ENCODE peak calls at places on chromosome 4, in seven cellular contexts. T, G, Q, Z, W, S and Y are unnamed samples.

GRCh38 chr4:176792348-176793059 is at the start of gene VEGFC:
- DNase-seq in T (peak; percentile 37), Q (no peak), W (peak; percentile 87), G (peak; percentile 75), S (peak; percentile 72), Z (peak; percentile 73), Y (peak; percentile 77)

GRCh38 chr4:56261027-56261426 is 126.3 kb downstream of the AASDH start:
- DNase-seq in Z (no peak), Q (no peak), G (no peak), T (no peak), W (no peak), S (no peak), Y (no peak)

GRCh38 chr4:40246938-40247337 is 50.1 kb downstream of the RHOH start:
- DNase-seq in T (no peak), G (no peak), S (no peak), Q (no peak), W (no peak), Z (no peak), Y (no peak)

GRCh38 chr4:100977746-100978397 is 369.5 kb downstream of the PPP3CA start:
- DNase-seq in G (no peak), Z (peak; percentile 17), Q (peak; percentile 43), S (peak; percentile 46), W (no peak), T (no peak), Y (peak; percentile 59)

GRCh38 chr4:4856071-4857000 is 3.1 kb upstream of the MSX1 start:
- DNase-seq in S (no peak), Q (no peak), T (no peak), Z (no peak), G (peak; percentile 62), W (peak; percentile 84), Y (no peak)

GRCh38 chr4:36944227-36944626 is 300.3 kb upstream of the NWD2 start:
- DNase-seq in Z (no peak), G (no peak), S (no peak), T (no peak), W (no peak), Q (no peak), Y (no peak)

GRCh38 chr4:114178392-114178791 is 198.9 kb upstream of the ARSJ start:
- DNase-seq in T (no peak), W (no peak), Q (no peak), S (no peak), G (no peak), Z (no peak), Y (no peak)

GRCh38 chr4:88573995-88574394 is 18.3 kb upstream of the HERC3 start:
- DNase-seq in Q (no peak), Z (no peak), T (no peak), W (peak; percentile 68), G (no peak), S (peak; percentile 31), Y (peak; percentile 18)

GRCh38 chr4:104719539-104720230 is 225.0 kb upstream of the CXXC4 start:
- DNase-seq in W (no peak), T (no peak), Z (no peak), Q (no peak), G (no peak), S (no peak), Y (no peak)

DNA sequence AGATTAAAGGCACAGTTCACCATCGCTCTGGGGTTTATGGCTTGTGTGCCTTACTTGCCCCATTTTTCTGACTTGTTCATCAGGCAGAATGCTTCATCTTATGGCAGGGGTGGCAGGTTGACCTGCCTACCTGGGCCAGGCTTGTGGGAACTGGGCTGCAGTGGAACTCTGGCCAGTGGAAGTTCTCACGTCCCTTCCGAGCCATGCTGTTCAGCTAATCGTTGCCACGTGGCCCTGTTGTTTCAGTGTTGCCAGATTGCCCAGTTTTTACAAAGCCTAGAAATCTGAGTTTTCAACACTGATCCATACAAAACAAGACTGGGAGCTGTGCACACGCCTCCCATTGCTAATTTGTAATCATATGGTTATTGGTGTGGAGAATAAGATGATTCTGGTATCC is 291.9 kb downstream of the ARHGAP10 start:
- DNase-seq in Q (no peak), Z (no peak), S (no peak), G (no peak), W (no peak), T (no peak), Y (no peak)
- H3K4me3 ChIP-seq in Q (peak overlapping the region; percentile 8), Z (no peak overlapping the region), S (no peak overlapping the region), G (no peak overlapping the region), W (no peak overlapping the region), T (no peak overlapping the region), Y (no peak overlapping the region)

DNA sequence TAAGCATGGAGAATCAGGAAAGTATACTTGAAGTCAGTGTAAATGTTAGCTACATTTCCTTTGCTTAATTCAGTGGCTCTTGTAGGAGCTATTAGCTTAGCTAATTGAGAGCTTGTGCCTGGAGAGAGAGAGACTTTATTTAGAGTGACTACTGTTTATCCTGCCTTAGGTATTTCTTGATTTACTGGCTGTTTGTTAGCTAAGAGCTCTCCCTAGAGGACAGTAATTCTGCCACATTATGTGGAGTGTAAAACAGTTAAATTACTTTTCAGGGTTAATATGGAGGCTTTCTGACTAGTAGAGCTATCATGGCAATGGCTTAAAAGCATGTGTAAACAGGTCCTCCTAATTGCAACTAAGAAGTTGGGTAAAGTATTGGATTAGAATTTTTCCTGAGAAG is 306.5 kb upstream of the TECRL start:
- DNase-seq in Z (no peak), T (no peak), G (no peak), Q (no peak), W (no peak), S (no peak), Y (no peak)
- TF ChIP-seq CTCF in Z (no peak), T (no peak), G (no peak), Q (no peak), W (no peak), S (no peak), Y (no peak)

GRCh38 chr4:26995316-26995715 is 134.7 kb downstream of the STIM2 start:
- DNase-seq in Q (no peak), S (no peak), Z (no peak), W (no peak), T (no peak), G (no peak), Y (no peak)

GRCh38 chr4:26993967-26994366 is 133.3 kb downstream of the STIM2 start:
- DNase-seq in W (no peak), Q (no peak), G (no peak), S (no peak), T (no peak), Z (no peak), Y (no peak)

GRCh38 chr4:26991057-26991456 is 130.4 kb downstream of the STIM2 start:
- DNase-seq in Q (no peak), Z (no peak), T (no peak), G (no peak), S (no peak), W (no peak), Y (no peak)

GRCh38 chr4:26992657-26993361 is 132.2 kb downstream of the STIM2 start:
- DNase-seq in Z (peak; percentile 54), G (no peak), Q (peak; percentile 16), W (no peak), S (peak; percentile 92), T (no peak), Y (peak; percentile 50)

DNA sequence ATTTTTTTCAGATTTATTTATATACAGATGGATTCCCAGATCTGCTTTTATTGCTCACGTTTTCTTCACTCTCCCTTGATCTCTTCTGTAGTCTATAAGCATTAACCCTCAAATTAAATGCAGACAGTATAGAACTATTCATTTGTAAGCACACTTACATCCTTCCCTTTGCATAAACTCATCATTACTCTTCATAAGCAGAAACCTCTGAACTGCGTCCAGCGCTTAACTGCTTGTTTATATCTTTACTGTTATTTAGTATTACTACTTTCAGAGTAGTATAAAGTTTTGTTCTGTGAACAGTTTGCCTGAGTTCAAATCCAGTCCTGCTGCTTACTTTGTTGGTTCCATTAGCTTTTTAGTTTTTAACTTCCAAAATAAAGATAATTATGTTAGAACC is 132.9 kb downstream of the STIM2 start:
- DNase-seq in W (no peak), T (no peak), S (no peak), Q (no peak), Z (no peak), G (no peak), Y (no peak)
- H3K4me3 ChIP-seq in W (no peak overlapping the region), T (no peak overlapping the region), S (no peak overlapping the region), Q (no peak overlapping the region), Z (no peak overlapping the region), G (no peak overlapping the region), Y (no peak overlapping the region)

DNA sequence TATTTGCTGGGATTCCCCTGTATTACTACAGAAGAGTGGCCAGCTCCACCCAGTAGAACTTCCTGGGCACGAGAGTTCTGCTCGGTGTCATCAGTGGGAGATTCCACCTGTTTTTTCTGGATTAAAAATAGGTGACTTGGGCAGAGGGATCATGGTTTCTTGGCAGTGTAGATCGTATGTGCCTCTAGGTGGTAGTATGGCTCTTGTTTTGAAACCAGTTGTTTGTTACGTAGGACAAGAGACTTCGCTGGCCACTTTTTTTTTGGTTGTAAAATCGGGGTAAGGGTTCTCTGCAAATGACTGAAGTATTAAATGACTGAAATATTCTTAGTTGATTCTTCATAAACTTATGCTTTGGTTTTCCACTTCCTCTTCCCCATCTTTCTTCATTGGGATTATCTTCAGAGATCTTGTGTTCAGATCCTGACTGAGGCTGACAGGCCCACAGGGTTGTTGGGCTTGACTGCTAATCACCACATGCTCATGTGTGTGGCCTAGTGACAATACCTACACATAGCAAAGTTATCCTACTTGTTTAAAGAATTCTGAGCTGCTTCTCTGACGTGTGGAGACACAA is 43.8 kb upstream of the WDR1 start:
- DNase-seq in S (peak; percentile 79), W (peak; percentile 58), Z (no peak), T (no peak), G (no peak), Q (no peak), Y (peak; percentile 65)
- TF ChIP-seq CTCF in S (peak; percentile 55), W (peak; percentile 76), Z (peak; percentile 28), T (no peak), G (peak; percentile 16), Q (peak; percentile 47), Y (peak; percentile 40)

GRCh38 chr4:87009095-87009648 is 74.4 kb downstream of the AFF1 start:
- DNase-seq in S (no peak), Q (no peak), T (no peak), Z (no peak), W (no peak), G (no peak), Y (no peak)
- H3K4me3 ChIP-seq in S (peak overlapping the region; percentile 96), Q (no peak overlapping the region), T (peak overlapping the region; percentile 67), Z (peak overlapping the region; percentile 4), W (peak overlapping the region; percentile 98), G (peak overlapping the region; percentile 83), Y (no peak overlapping the region)

DNA sequence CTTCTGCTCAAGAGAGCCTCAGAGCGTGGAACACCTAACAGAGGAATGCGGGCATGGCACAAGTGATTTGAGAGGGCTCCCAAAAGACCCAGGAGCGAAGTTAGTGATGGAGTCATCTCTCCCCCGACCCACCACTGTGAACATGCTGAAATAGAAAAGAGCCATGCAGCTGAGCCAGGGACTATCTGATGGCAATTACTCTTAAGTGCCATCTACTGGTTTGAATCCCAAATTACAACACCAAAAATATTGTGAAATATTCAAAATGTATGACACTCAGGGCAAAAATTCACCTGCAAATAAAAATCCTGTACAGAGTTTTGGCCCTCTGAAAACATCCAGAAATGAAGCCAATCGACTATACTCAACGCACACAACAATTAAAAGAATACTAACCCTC is 2038.9 kb upstream of the ADGRL3 start:
- DNase-seq in Q (no peak), S (no peak), G (no peak), W (peak; percentile 45), Z (no peak), T (no peak), Y (no peak)
- TF ChIP-seq CTCF in Q (no peak), S (no peak), G (peak; percentile 6), W (peak; percentile 65), Z (no peak), T (no peak), Y (no peak)